ENCODE peak calls at places on chromosomes 6 and 20, in four cellular contexts. I, E, U and B are unnamed samples.
A peak's percentile ranks its signal among the peaks of the same experiment; 100 is the strongest.

GRCh38 chr6:121321282-121321681 is 13.0 kb downstream of the TBC1D32 start:
- DNase-seq in I (no peak), E (no peak), U (no peak), B (no peak)

GRCh38 chr6:111971866-111972532 is 81.9 kb upstream of the CCN6 start:
- DNase-seq in I (no peak), E (peak; percentile 56), U (no peak), B (no peak)

GRCh38 chr6:51711876-51712275 is 375.5 kb downstream of the PKHD1 start:
- DNase-seq in I (no peak), E (no peak), U (no peak), B (no peak)

GRCh38 chr6:31717499-31718222 is 2.5 kb downstream of the LY6G6D start:
- DNase-seq in I (no peak), E (no peak), U (no peak), B (peak; percentile 85)

GRCh38 chr6:54366647-54367327 is 58.5 kb downstream of the TINAG start:
- DNase-seq in I (no peak), E (no peak), U (no peak), B (no peak)

GRCh38 chr20:4555188-4555893 is 166.4 kb upstream of the PRND start:
- DNase-seq in I (no peak), E (peak; percentile 79), U (no peak), B (no peak)

GRCh38 chr6:144912474-144912873 is 627.3 kb downstream of the UTRN start:
- DNase-seq in I (no peak), E (peak; percentile 70), U (no peak), B (no peak)

GRCh38 chr20:53831228-53831627 is 237.6 kb upstream of the ZNF217 start:
- DNase-seq in I (no peak), E (no peak), U (no peak), B (no peak)

GRCh38 chr20:54070187-54070987 is at the start of gene BCAS1:
- DNase-seq in I (peak; percentile 48), E (no peak), U (no peak), B (no peak)

GRCh38 chr20:59736366-59736765 is 132.0 kb downstream of the PHACTR3 start:
- DNase-seq in I (no peak), E (no peak), U (no peak), B (no peak)

GRCh38 chr6:121482751-121483150 is 47.3 kb downstream of the GJA1 start:
- DNase-seq in I (no peak), E (no peak), U (no peak), B (no peak)

GRCh38 chr6:90993771-90994170 is 406.9 kb upstream of the MAP3K7 start:
- DNase-seq in I (no peak), E (peak; percentile 3), U (no peak), B (no peak)

GRCh38 chr6:149094156-149094555 is 223.4 kb upstream of the TAB2 start:
- DNase-seq in I (no peak), E (peak; percentile 24), U (no peak), B (no peak)

GRCh38 chr6:152948150-152948768 is 34.6 kb downstream of the FBXO5 start:
- DNase-seq in I (no peak), E (peak; percentile 58), U (peak; percentile 33), B (no peak)

DNA sequence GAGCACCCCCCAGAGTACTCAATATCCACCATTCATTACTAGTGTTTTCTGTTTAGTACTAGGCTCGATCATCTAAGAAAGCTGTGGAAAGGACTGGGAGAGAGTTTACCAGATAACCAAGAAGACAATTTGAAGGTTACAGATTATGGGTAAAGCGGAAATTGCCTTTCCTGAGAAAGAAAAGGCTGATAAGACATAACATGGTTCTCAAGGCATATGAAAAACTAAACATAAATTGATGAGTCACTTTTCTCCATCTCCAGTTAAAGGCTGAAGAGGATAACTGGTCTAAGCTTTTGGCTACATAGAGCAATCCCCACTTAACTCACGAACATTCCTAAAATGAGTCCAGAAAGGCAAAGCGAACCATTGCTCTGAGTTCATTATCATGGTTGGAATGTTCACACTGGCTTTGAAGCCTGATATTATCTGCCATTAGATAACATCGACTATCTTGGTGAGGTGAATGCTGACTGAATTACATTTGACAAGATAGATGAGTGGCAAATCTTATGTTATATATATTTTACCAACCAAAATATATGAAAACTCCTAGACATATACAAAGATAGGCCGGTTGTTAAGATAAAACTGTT is 65.8 kb downstream of the BTBD9 start:
- DNase-seq in I (no peak), E (peak; percentile 39), U (no peak), B (no peak)
- H3K4me2 ChIP-seq in I (no peak overlapping the region), E (no peak overlapping the region), U (no peak overlapping the region), B (no peak overlapping the region)

GRCh38 chr6:45666844-45667243 is 289.1 kb upstream of the SUPT3H start:
- DNase-seq in I (no peak), E (no peak), U (no peak), B (no peak)

GRCh38 chr6:45665859-45666258 is 288.1 kb upstream of the SUPT3H start:
- DNase-seq in I (no peak), E (no peak), U (no peak), B (no peak)

GRCh38 chr6:45668705-45669104 is 291.0 kb upstream of the SUPT3H start:
- DNase-seq in I (no peak), E (no peak), U (no peak), B (no peak)

GRCh38 chr6:45667766-45668165 is 290.0 kb upstream of the SUPT3H start:
- DNase-seq in I (no peak), E (no peak), U (no peak), B (no peak)

GRCh38 chr6:45667265-45667664 is 289.5 kb upstream of the SUPT3H start:
- DNase-seq in I (no peak), E (no peak), U (no peak), B (no peak)
- H3K14ac ChIP-seq in I (no peak overlapping the region), E (peak overlapping the region; percentile 78), U (no peak overlapping the region), B (no peak overlapping the region)

DNA sequence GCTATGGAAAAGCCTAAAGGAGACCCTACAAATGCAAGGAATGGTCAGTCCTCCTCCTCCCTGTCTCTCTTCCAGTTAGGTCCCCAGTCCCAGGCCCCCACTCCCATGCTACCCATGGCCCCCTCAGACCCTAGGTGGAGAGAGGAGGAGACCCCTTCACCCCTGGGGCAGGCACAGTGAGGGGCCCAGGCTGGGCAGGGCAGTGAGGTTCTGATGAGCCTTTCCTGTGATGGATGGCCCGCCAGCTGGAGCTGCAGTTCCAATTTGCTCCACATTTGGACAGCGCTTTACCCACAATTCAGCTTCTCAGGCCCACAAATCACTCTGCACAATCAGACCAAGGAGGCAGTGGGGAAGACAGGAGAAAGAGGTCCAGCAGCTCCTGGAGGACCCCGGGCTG is 37.3 kb upstream of the MLN start:
- DNase-seq in I (no peak), E (peak; percentile 19), U (no peak), B (no peak)
- H3K4me2 ChIP-seq in I (no peak overlapping the region), E (no peak overlapping the region), U (no peak overlapping the region), B (no peak overlapping the region)

GRCh38 chr6:17015144-17015543 is 86.7 kb upstream of the STMND1 start:
- DNase-seq in I (no peak), E (peak; percentile 85), U (no peak), B (no peak)
- H3K14ac ChIP-seq in I (no peak overlapping the region), E (no peak overlapping the region), U (no peak overlapping the region), B (no peak overlapping the region)

GRCh38 chr6:114081730-114082129 is 110.8 kb upstream of the HDAC2 start:
- DNase-seq in I (no peak), E (no peak), U (no peak), B (no peak)

GRCh38 chr6:114080891-114081510 is 110.1 kb upstream of the HDAC2 start:
- DNase-seq in I (no peak), E (no peak), U (no peak), B (no peak)

GRCh38 chr6:114075300-114075699 is 104.4 kb upstream of the HDAC2 start:
- DNase-seq in I (no peak), E (no peak), U (no peak), B (no peak)

DNA sequence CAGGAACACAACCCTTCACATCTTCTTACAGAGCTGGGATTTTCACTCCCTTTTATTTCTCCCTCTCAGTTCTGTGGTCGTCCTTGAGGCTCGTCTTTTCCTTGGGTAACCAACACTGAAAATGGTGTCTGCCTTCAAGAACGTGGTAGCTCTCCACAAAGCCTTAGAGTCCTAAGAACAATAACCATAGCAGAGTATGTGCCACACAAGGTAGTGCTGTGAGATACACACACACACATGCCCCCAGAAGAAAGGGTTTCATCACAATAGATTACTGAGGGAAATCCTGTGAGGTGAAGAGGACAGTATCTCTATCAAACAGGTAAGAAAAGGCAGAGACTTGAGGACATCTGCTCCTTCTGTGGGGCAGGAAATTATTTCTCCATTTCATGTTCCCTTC is 104.8 kb upstream of the HDAC2 start:
- DNase-seq in I (no peak), E (no peak), U (no peak), B (no peak)
- H3K4me2 ChIP-seq in I (no peak overlapping the region), E (no peak overlapping the region), U (no peak overlapping the region), B (no peak overlapping the region)